ENCODE peak calls at places on chromosomes 6 and 20, in five cellular contexts. One of them, this sample, is unnamed. For H3K9me3, the result is how much of the 10 kb centered on the place peaks cover.

GRCh38 chr6:44092312-44092884 is 34.9 kb downstream of the MRPL14 start:
- DNase-seq in HCT116: no peak
- DNase-seq in A549: no peak
- DNase-seq in heart left ventricle: no peak
- DNase-seq in right lobe of liver: no peak
- DNase-seq in this sample: no peak

GRCh38 chr20:10419550-10420133 is 14.4 kb downstream of the MKKS start:
- DNase-seq in A549: peak
- DNase-seq in HCT116: peak
- DNase-seq in heart left ventricle: no peak
- DNase-seq in right lobe of liver: no peak
- DNase-seq in this sample: no peak

GRCh38 chr20:23167436-23167835 is 81.3 kb upstream of the CD93 start:
- DNase-seq in HCT116: no peak
- DNase-seq in A549: no peak
- DNase-seq in right lobe of liver: no peak
- DNase-seq in heart left ventricle: no peak
- DNase-seq in this sample: no peak

GRCh38 chr20:19758888-19759331 is 852 bp downstream of the RIN2 start:
- DNase-seq in right lobe of liver: peak
- DNase-seq in heart left ventricle: peak
- DNase-seq in HCT116: no peak
- DNase-seq in A549: peak
- DNase-seq in this sample: no peak

GRCh38 chr6:12138377-12138776 is 126.3 kb downstream of the HIVEP1 start:
- DNase-seq in HCT116: no peak
- DNase-seq in heart left ventricle: no peak
- DNase-seq in A549: no peak
- DNase-seq in right lobe of liver: no peak
- DNase-seq in this sample: no peak

GRCh38 chr6:141548969-141549368 is 583.8 kb upstream of the GJE1 start:
- DNase-seq in HCT116: no peak
- DNase-seq in A549: no peak
- DNase-seq in heart left ventricle: no peak
- DNase-seq in right lobe of liver: no peak
- DNase-seq in this sample: no peak

GRCh38 chr6:4356899-4357659 is 221.7 kb upstream of the ECI2 start:
- DNase-seq in HCT116: no peak
- DNase-seq in right lobe of liver: no peak
- DNase-seq in A549: no peak
- DNase-seq in heart left ventricle: no peak
- DNase-seq in this sample: no peak

GRCh38 chr6:31267504-31268371 is 4.2 kb downstream of the HLA-C start:
- DNase-seq in A549: no peak
- DNase-seq in HCT116: no peak
- DNase-seq in right lobe of liver: no peak
- DNase-seq in heart left ventricle: no peak
- DNase-seq in this sample: no peak

GRCh38 chr6:75098709-75099108 is 107.1 kb downstream of the COL12A1 start:
- DNase-seq in HCT116: peak
- DNase-seq in right lobe of liver: peak
- DNase-seq in heart left ventricle: peak
- DNase-seq in A549: peak
- DNase-seq in this sample: peak

GRCh38 chr6:33772114-33772830 is 16.7 kb downstream of the LEMD2 start:
- DNase-seq in heart left ventricle: peak
- DNase-seq in right lobe of liver: no peak
- DNase-seq in A549: no peak
- DNase-seq in HCT116: no peak
- DNase-seq in this sample: no peak

GRCh38 chr6:115120394-115120793 is 777.6 kb upstream of the HS3ST5 start:
- DNase-seq in A549: no peak
- DNase-seq in heart left ventricle: no peak
- DNase-seq in HCT116: no peak
- DNase-seq in right lobe of liver: no peak
- DNase-seq in this sample: no peak

GRCh38 chr20:45138451-45139300 is 14.4 kb upstream of the WFDC12 start:
- DNase-seq in A549: peak
- DNase-seq in heart left ventricle: peak
- DNase-seq in right lobe of liver: peak
- DNase-seq in HCT116: peak
- DNase-seq in this sample: no peak

GRCh38 chr6:94376876-94377275 is 957.5 kb upstream of the EPHA7 start:
- DNase-seq in right lobe of liver: no peak
- DNase-seq in heart left ventricle: no peak
- DNase-seq in A549: no peak
- DNase-seq in HCT116: no peak
- DNase-seq in this sample: no peak

GRCh38 chr6:158061361-158061708 is 79.7 kb downstream of the SYNJ2 start:
- DNase-seq in A549: no peak
- DNase-seq in heart left ventricle: no peak
- DNase-seq in right lobe of liver: no peak
- DNase-seq in HCT116: no peak
- DNase-seq in this sample: no peak

GRCh38 chr20:36179170-36179945 is 24.8 kb downstream of the EPB41L1 start:
- DNase-seq in HCT116: no peak
- DNase-seq in right lobe of liver: no peak
- DNase-seq in A549: no peak
- DNase-seq in heart left ventricle: no peak
- DNase-seq in this sample: no peak

GRCh38 chr20:10328897-10329255 is 105.1 kb downstream of the MKKS start:
- DNase-seq in heart left ventricle: no peak
- DNase-seq in A549: no peak
- DNase-seq in right lobe of liver: no peak
- DNase-seq in HCT116: no peak
- DNase-seq in this sample: no peak

GRCh38 chr20:45685896-45686295 is 15.9 kb upstream of the WFDC11 start:
- DNase-seq in right lobe of liver: no peak
- DNase-seq in heart left ventricle: no peak
- DNase-seq in HCT116: no peak
- DNase-seq in A549: peak
- DNase-seq in this sample: no peak

GRCh38 chr20:3796477-3797225 is 541 bp downstream of the CDC25B start:
- DNase-seq in HCT116: no peak
- DNase-seq in A549: no peak
- DNase-seq in heart left ventricle: no peak
- DNase-seq in right lobe of liver: peak
- DNase-seq in this sample: no peak
- H3K27ac ChIP-seq in HCT116: peak
- H3K27ac ChIP-seq in A549: peak
- H3K27ac ChIP-seq in heart left ventricle: no peak
- H3K27ac ChIP-seq in right lobe of liver: peak
- H3K27ac ChIP-seq in this sample: peak

GRCh38 chr6:30129818-30130679 is 5.9 kb upstream of the TRIM40 start:
- DNase-seq in A549: no peak
- DNase-seq in HCT116: no peak
- DNase-seq in right lobe of liver: no peak
- DNase-seq in heart left ventricle: no peak
- DNase-seq in this sample: no peak
- H3K9me3 ChIP-seq in A549: under half
- H3K9me3 ChIP-seq in HCT116: under half
- H3K9me3 ChIP-seq in right lobe of liver: under half
- H3K9me3 ChIP-seq in heart left ventricle: under half
- H3K9me3 ChIP-seq in this sample: under half

DNA sequence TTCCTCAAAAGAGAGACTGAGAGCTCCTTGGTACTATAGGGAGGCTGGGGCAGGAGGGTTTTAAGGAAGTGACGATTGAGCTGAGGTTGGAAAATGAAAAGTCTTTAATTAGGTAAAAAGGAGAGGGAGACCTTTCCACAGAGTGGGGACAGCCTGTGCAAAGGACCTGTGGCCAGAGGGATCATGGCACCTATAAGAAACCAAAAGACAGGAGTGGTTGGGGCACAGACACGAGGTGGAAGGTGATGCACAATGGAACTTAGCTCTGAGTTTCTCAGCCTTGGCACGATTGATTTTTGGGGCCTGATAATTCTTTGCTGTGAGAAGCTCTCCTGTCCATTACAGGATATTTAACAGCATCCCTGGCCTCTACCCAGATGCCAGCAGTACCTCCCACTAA is 140.3 kb downstream of the CEP57L1 start:
- DNase-seq in HCT116: no peak
- DNase-seq in right lobe of liver: no peak
- DNase-seq in A549: no peak
- DNase-seq in heart left ventricle: no peak
- DNase-seq in this sample: no peak
- H3K4me3 ChIP-seq in HCT116: no peak
- H3K4me3 ChIP-seq in right lobe of liver: no peak
- H3K4me3 ChIP-seq in A549: no peak
- H3K4me3 ChIP-seq in heart left ventricle: no peak
- H3K4me3 ChIP-seq in this sample: no peak

GRCh38 chr6:40457261-40457660 is 129.9 kb downstream of the LRFN2 start:
- DNase-seq in HCT116: no peak
- DNase-seq in right lobe of liver: no peak
- DNase-seq in A549: no peak
- DNase-seq in heart left ventricle: no peak
- DNase-seq in this sample: no peak

GRCh38 chr6:40450483-40450882 is 136.7 kb downstream of the LRFN2 start:
- DNase-seq in HCT116: no peak
- DNase-seq in heart left ventricle: no peak
- DNase-seq in right lobe of liver: no peak
- DNase-seq in A549: no peak
- DNase-seq in this sample: no peak

GRCh38 chr6:40461643-40462042 is 125.5 kb downstream of the LRFN2 start:
- DNase-seq in heart left ventricle: no peak
- DNase-seq in A549: no peak
- DNase-seq in right lobe of liver: no peak
- DNase-seq in HCT116: no peak
- DNase-seq in this sample: no peak

GRCh38 chr6:40456390-40457013 is 130.7 kb downstream of the LRFN2 start:
- DNase-seq in HCT116: no peak
- DNase-seq in heart left ventricle: no peak
- DNase-seq in A549: no peak
- DNase-seq in right lobe of liver: no peak
- DNase-seq in this sample: no peak

DNA sequence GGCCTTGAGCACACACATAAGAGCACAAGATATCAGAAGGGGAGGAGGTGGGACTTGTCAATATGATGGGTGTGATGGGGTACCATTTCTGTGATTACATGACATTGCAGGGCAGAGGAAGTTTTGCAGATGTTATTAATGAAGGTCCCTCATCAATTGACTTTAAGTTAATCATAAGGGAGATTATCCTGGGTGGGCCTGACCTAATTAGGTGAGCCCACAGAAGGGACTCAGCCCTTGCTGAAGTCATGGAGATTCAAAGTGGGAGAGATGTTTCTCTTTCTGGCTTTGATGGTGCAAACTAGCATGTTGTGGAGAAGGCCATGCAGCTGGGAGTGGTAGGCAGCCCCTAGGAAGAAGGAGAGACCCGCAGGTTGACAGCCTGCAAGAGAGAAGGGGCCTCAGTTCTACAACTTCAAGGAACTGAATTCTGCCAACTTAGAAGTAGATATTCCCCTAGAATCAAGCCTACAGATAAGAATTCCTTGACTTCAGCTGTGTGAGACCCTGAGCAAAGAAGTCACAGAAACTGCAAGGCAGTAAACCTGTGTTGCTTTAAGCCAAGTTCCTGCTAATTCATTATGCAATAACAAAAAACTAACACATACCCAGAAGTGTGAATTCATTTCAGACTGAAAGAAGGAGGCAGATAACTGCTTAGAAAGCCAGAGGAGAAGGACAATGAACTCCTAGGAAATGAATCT is 131.3 kb downstream of the LRFN2 start:
- DNase-seq in A549: no peak
- DNase-seq in heart left ventricle: no peak
- DNase-seq in HCT116: no peak
- DNase-seq in right lobe of liver: no peak
- DNase-seq in this sample: no peak
- H3K27ac ChIP-seq in A549: no peak
- H3K27ac ChIP-seq in heart left ventricle: no peak
- H3K27ac ChIP-seq in HCT116: no peak
- H3K27ac ChIP-seq in right lobe of liver: no peak
- H3K27ac ChIP-seq in this sample: no peak

DNA sequence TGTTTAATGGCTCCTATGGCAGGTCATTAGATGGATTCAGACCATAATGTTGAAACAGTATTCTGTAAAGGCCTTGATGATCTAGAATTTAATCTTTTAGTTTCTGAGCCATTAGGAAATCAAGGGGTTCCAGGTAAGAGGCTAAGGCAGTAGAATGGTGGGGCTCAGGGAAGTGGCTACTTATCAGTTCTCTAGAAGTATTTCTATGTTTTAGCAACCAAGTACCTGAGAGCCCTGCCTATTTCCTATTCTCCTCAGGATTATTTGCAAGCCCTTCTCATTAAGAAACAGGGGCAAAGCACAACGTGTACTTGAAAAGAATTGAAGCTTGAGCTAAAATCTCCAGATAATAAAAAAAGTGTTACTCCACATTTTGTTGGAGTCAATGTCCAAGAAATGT is 646.5 kb downstream of the RNF144B start:
- DNase-seq in A549: no peak
- DNase-seq in heart left ventricle: no peak
- DNase-seq in HCT116: no peak
- DNase-seq in right lobe of liver: no peak
- DNase-seq in this sample: no peak
- H3K9me3 ChIP-seq in A549: under half
- H3K9me3 ChIP-seq in heart left ventricle: under half
- H3K9me3 ChIP-seq in HCT116: under half
- H3K9me3 ChIP-seq in right lobe of liver: under half
- H3K9me3 ChIP-seq in this sample: under half

DNA sequence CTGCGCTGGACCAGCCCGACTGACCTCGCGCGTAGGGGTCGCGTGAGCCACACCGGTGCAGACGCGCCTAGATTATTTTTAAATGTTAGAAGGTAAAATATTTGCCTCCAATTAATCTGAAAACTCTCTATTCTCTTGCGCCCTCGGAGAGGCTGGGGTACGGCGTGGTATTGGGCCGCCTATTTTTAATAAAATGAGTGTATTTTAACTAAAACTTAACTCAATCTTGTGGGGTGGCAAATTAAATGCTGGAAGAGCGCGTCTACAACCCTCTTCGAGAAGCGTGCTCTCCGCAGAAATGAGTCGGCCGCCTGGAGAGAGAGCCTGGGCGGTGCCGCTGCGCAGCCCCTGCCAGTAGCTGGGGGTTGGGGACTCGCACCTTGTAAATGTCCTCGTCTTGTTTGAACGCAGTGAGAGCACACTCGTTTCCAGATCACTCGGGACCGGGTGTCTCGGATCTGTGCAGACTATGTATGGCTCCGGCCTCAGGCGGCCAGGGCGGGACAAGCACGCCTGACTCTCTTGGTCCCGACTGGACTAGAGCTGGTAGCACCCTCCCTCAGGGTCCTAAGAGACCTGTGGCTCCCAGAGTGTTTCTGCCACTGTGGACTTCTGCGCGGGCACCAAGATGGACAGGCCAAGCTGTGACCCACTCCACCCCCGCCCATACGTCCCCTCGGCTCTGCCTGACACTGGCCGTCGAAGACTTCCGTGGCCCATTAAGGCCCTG is 2.0 kb upstream of the MAFB start:
- DNase-seq in right lobe of liver: no peak
- DNase-seq in heart left ventricle: peak
- DNase-seq in A549: no peak
- DNase-seq in HCT116: no peak
- DNase-seq in this sample: no peak
- H3K4me3 ChIP-seq in right lobe of liver: peak
- H3K4me3 ChIP-seq in heart left ventricle: peak
- H3K4me3 ChIP-seq in A549: no peak
- H3K4me3 ChIP-seq in HCT116: no peak
- H3K4me3 ChIP-seq in this sample: no peak

GRCh38 chr6:1255646-1256365 is 56.1 kb upstream of the FOXQ1 start:
- DNase-seq in right lobe of liver: no peak
- DNase-seq in heart left ventricle: no peak
- DNase-seq in A549: no peak
- DNase-seq in HCT116: no peak
- DNase-seq in this sample: peak
- H3K27ac ChIP-seq in right lobe of liver: no peak
- H3K27ac ChIP-seq in heart left ventricle: no peak
- H3K27ac ChIP-seq in A549: no peak
- H3K27ac ChIP-seq in HCT116: no peak
- H3K27ac ChIP-seq in this sample: no peak

This sample was measured in AG04450.